ENCODE peak calls at places on chromosomes 12 and 14, in five cellular contexts. D is ELR, P is fibroblast of pulmonary artery, G is Daoy, F is EH. C is an unnamed sample.

GRCh38 chr12:132006056-132006680 is 56.4 kb downstream of the EP400 start:
- DNase-seq in D (no peak), P (no peak), G (no peak), F (no peak), C (no peak)

GRCh38 chr14:21748869-21749303 is 75.3 kb upstream of the OR4E1 start:
- DNase-seq in D (peak; percentile 56), P (peak; percentile 56), G (peak; percentile 70), F (peak; percentile 5), C (peak; percentile 42)

GRCh38 chr14:74571901-74572828 is 39.9 kb downstream of the LTBP2 start:
- DNase-seq in D (peak; percentile 99), P (peak; percentile 99), G (peak; percentile 96), F (peak; percentile 99), C (peak; percentile 61)

GRCh38 chr12:91947459-91947858 is 198.2 kb downstream of the BTG1 start:
- DNase-seq in D (no peak), P (no peak), G (no peak), F (no peak), C (no peak)

GRCh38 chr12:3661028-3661427 is 91.9 kb downstream of the CRACR2A start:
- DNase-seq in D (no peak), P (no peak), G (no peak), F (no peak), C (no peak)

GRCh38 chr14:100589760-100590469 is 2.7 kb upstream of the BEGAIN start:
- DNase-seq in D (no peak), P (no peak), G (no peak), F (no peak), C (no peak)

GRCh38 chr12:24823808-24824515 is 124.9 kb downstream of the BCAT1 start:
- DNase-seq in D (no peak), P (no peak), G (no peak), F (no peak), C (no peak)

GRCh38 chr14:72023128-72024042 is 91.2 kb downstream of the RGS6 start:
- DNase-seq in D (peak; percentile 38), P (no peak), G (peak; percentile 74), F (peak; percentile 2), C (no peak)

GRCh38 chr12:110853856-110854255 is 7.1 kb downstream of the CCDC63 start:
- DNase-seq in D (no peak), P (peak; percentile 29), G (no peak), F (peak; percentile 9), C (no peak)

GRCh38 chr12:130423136-130423535 is 85.4 kb downstream of the PIWIL1 start:
- DNase-seq in D (no peak), P (no peak), G (peak; percentile 38), F (no peak), C (no peak)

GRCh38 chr12:114955414-114956014 is 271.5 kb upstream of the TBX3 start:
- DNase-seq in D (peak; percentile 46), P (peak; percentile 43), G (peak; percentile 15), F (peak; percentile 57), C (no peak)

GRCh38 chr12:6792522-6793201 is 3.3 kb downstream of the CD4 start:
- DNase-seq in D (no peak), P (peak; percentile 13), G (no peak), F (peak; percentile 36), C (no peak)

GRCh38 chr14:92258934-92259333 is 64.0 kb upstream of the SLC24A4 start:
- DNase-seq in D (no peak), P (no peak), G (no peak), F (no peak), C (no peak)

GRCh38 chr12:117499759-117500485 is 138.5 kb upstream of the NOS1 start:
- DNase-seq in D (no peak), P (no peak), G (no peak), F (no peak), C (no peak)

GRCh38 chr14:60805881-60806569 is 71.5 kb downstream of the MNAT1 start:
- DNase-seq in D (peak; percentile 59), P (peak; percentile 48), G (peak; percentile 66), F (peak; percentile 94), C (no peak)

GRCh38 chr12:13173537-13173936 is 23.0 kb upstream of the EMP1 start:
- DNase-seq in D (peak; percentile 98), P (peak; percentile 87), G (peak; percentile 94), F (peak; percentile 97), C (peak; percentile 31)

GRCh38 chr12:70607107-70607506 is 30.1 kb downstream of the PTPRB start:
- DNase-seq in D (no peak), P (no peak), G (no peak), F (no peak), C (no peak)

GRCh38 chr14:55270832-55271571 is at the start of gene FBXO34:
- DNase-seq in D (peak; percentile 99), P (peak; percentile 97), G (peak; percentile 99), F (peak; percentile 96), C (peak; percentile 98)

GRCh38 chr12:12986775-12987332 is 13.2 kb downstream of the HEBP1 start:
- DNase-seq in D (no peak), P (no peak), G (no peak), F (no peak), C (no peak)

GRCh38 chr12:127147724-127148123 is 1119.2 kb upstream of the TMEM132C start:
- DNase-seq in D (no peak), P (no peak), G (no peak), F (no peak), C (no peak)

GRCh38 chr12:109910969-109911348 is 10.9 kb downstream of the TCHP start:
- DNase-seq in D (peak; percentile 70), P (peak; percentile 42), G (peak; percentile 55), F (peak; percentile 33), C (peak; percentile 61)

GRCh38 chr14:35211067-35211466 is 81.1 kb upstream of the PSMA6 start:
- DNase-seq in D (no peak), P (no peak), G (no peak), F (no peak), C (no peak)

GRCh38 chr12:120677765-120678473 is 9.0 kb upstream of the MLEC start:
- DNase-seq in D (peak; percentile 72), P (peak; percentile 56), G (peak; percentile 87), F (peak; percentile 50), C (no peak)

GRCh38 chr12:121968880-121969279 is 50.5 kb downstream of the CFAP251 start:
- DNase-seq in D (no peak), P (no peak), G (no peak), F (no peak), C (no peak)

GRCh38 chr12:68445836-68446235 is 113.7 kb upstream of the MDM1 start:
- DNase-seq in D (no peak), P (no peak), G (no peak), F (no peak), C (no peak)

GRCh38 chr14:78902010-78902623 is 731.9 kb downstream of the NRXN3 start:
- DNase-seq in D (peak; percentile 51), P (peak; percentile 58), G (no peak), F (peak; percentile 56), C (peak; percentile 54)

GRCh38 chr14:34461334-34462131 is 507 bp downstream of the SPTSSA start:
- DNase-seq in D (peak; percentile 70), P (peak; percentile 51), G (peak; percentile 72), F (peak; percentile 68), C (peak; percentile 51)

GRCh38 chr14:60662987-60663386 is 13.7 kb upstream of the SIX1 start:
- DNase-seq in D (no peak), P (no peak), G (no peak), F (no peak), C (no peak)

GRCh38 chr12:110744697-110745264 is 2.1 kb upstream of the PPP1CC start:
- DNase-seq in D (peak; percentile 40), P (no peak), G (peak; percentile 63), F (peak; percentile 32), C (no peak)

GRCh38 chr12:66799548-66799947 is 120.7 kb upstream of the GRIP1 start:
- DNase-seq in D (no peak), P (no peak), G (no peak), F (no peak), C (no peak)

GRCh38 chr12:109387425-109388166 is 39.9 kb downstream of the MYO1H start:
- DNase-seq in D (peak; percentile 67), P (peak; percentile 50), G (peak; percentile 37), F (peak; percentile 50), C (peak; percentile 44)

GRCh38 chr12:124917135-124917840 is 2.8 kb upstream of the UBC start:
- DNase-seq in D (peak; percentile 100), P (peak; percentile 100), G (peak; percentile 100), F (peak; percentile 100), C (peak; percentile 100)

GRCh38 chr12:57215065-57215464 is 1.5 kb upstream of the NXPH4 start:
- DNase-seq in D (no peak), P (no peak), G (no peak), F (no peak), C (no peak)

C was measured in lung microvascular endothelial cell.